ENCODE peak calls at places on chromosomes 13 and 19, in seven cellular contexts. N is body of pancreas, Y is GM10248, W is left ventricle myocardium inferior, R is cardiac fibroblast, D is astrocyte of the spinal cord, Z is ovary. V is an unnamed sample.

GRCh38 chr13:110382229-110382628 is 75.1 kb downstream of the COL4A2 start:
- DNase-seq in N (no peak), Y (no peak), W (no peak), R (peak; percentile 85), D (peak; percentile 87), Z (no peak), V (no peak)

GRCh38 chr13:60260440-60260839 is 96.7 kb upstream of the DIAPH3 start:
- DNase-seq in N (no peak), Y (no peak), W (no peak), R (no peak), D (no peak), Z (no peak), V (no peak)

GRCh38 chr13:95862401-95862800 is 185.5 kb downstream of the DNAJC3 start:
- DNase-seq in N (no peak), Y (no peak), W (no peak), R (no peak), D (no peak), Z (no peak), V (no peak)

GRCh38 chr13:75365724-75366173 is 116.2 kb downstream of the TBC1D4 start:
- DNase-seq in N (no peak), Y (peak; percentile 52), W (no peak), R (peak; percentile 46), D (peak; percentile 84), Z (no peak), V (peak; percentile 64)

GRCh38 chr19:44603201-44603945 is 10.0 kb upstream of the IGSF23 start:
- DNase-seq in N (no peak), Y (no peak), W (no peak), R (peak; percentile 85), D (peak; percentile 73), Z (no peak), V (no peak)

GRCh38 chr19:40253611-40254092 is 27.2 kb upstream of the CCNP start:
- DNase-seq in N (no peak), Y (no peak), W (no peak), R (no peak), D (no peak), Z (no peak), V (no peak)

GRCh38 chr19:5910638-5910907 is 3.5 kb upstream of the CAPS start:
- DNase-seq in N (no peak), Y (no peak), W (no peak), R (no peak), D (no peak), Z (no peak), V (no peak)

GRCh38 chr19:17687141-17687856 is 855 bp downstream of the UNC13A start:
- DNase-seq in N (no peak), Y (no peak), W (no peak), R (no peak), D (no peak), Z (no peak), V (peak; percentile 40)

GRCh38 chr13:76043882-76044281 is 407.8 kb downstream of the LMO7 start:
- DNase-seq in N (no peak), Y (no peak), W (no peak), R (no peak), D (no peak), Z (no peak), V (no peak)

GRCh38 chr13:52447354-52447753 is 3.1 kb downstream of the VPS36 start:
- DNase-seq in N (no peak), Y (no peak), W (no peak), R (no peak), D (no peak), Z (no peak), V (no peak)

GRCh38 chr19:13060233-13060963 is 42.3 kb downstream of the LYL1 start:
- DNase-seq in N (peak; percentile 39), Y (no peak), W (peak; percentile 64), R (peak; percentile 41), D (no peak), Z (peak; percentile 54), V (no peak)

GRCh38 chr13:106530907-106531520 is 4.4 kb downstream of the EFNB2 start:
- DNase-seq in N (no peak), Y (no peak), W (no peak), R (no peak), D (peak; percentile 31), Z (no peak), V (no peak)

GRCh38 chr19:39144487-39145071 is 19.0 kb downstream of the PAK4 start:
- DNase-seq in N (no peak), Y (no peak), W (no peak), R (peak; percentile 61), D (peak; percentile 31), Z (no peak), V (no peak)

GRCh38 chr13:38872693-38873092 is 117.9 kb downstream of the STOML3 start:
- DNase-seq in N (peak; percentile 62), Y (peak; percentile 31), W (no peak), R (peak; percentile 46), D (peak; percentile 64), Z (peak; percentile 28), V (peak; percentile 26)

GRCh38 chr19:32313866-32314265 is 31.5 kb upstream of the ZNF507 start:
- DNase-seq in N (no peak), Y (peak; percentile 4), W (no peak), R (peak; percentile 5), D (no peak), Z (no peak), V (no peak)

GRCh38 chr19:13149628-13150186 is 468 bp downstream of the STX10 start:
- DNase-seq in N (peak; percentile 63), Y (no peak), W (peak; percentile 44), R (peak; percentile 53), D (peak; percentile 47), Z (peak; percentile 61), V (no peak)

GRCh38 chr19:610071-610800 is 20.6 kb downstream of the HCN2 start:
- DNase-seq in N (no peak), Y (no peak), W (no peak), R (no peak), D (peak; percentile 43), Z (no peak), V (no peak)

GRCh38 chr13:23772717-23773116 is 116.5 kb downstream of the MIPEP start:
- DNase-seq in N (no peak), Y (no peak), W (no peak), R (no peak), D (no peak), Z (no peak), V (no peak)

GRCh38 chr13:23771966-23772365 is 117.2 kb downstream of the MIPEP start:
- DNase-seq in N (no peak), Y (no peak), W (no peak), R (no peak), D (no peak), Z (no peak), V (no peak)

GRCh38 chr13:23767806-23768205 is 121.4 kb downstream of the MIPEP start:
- DNase-seq in N (no peak), Y (no peak), W (no peak), R (no peak), D (no peak), Z (no peak), V (no peak)

GRCh38 chr13:23766939-23767338 is 122.3 kb downstream of the MIPEP start:
- DNase-seq in N (no peak), Y (no peak), W (no peak), R (no peak), D (no peak), Z (no peak), V (no peak)

DNA sequence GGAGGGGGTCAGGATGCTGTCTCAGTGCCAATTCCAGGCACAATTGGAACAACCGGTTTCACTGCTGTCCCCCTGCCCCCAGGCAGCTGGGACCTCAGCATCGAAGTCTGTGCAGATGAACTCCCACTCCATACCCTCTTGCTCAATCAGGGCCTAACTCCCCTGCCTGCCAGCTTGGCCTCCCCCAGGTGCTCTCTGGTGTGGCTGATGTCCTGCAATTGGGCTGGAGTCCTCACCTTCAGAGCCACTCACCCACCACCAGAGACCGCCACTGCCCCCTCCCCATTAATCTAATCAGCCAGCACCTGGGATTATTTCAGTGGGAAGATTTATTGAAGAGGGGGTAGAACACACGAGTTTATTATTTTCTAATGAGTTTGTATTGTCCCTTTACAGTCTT is 118.8 kb downstream of the MIPEP start:
- DNase-seq in N (no peak), Y (no peak), W (no peak), R (no peak), D (no peak), Z (no peak), V (no peak)
- TF ChIP-seq CTCF in N (no peak), Y (no peak), W (no peak), R (no peak), D (no peak), Z (no peak), V (no peak)

GRCh38 chr19:30873691-30874090 is 475.5 kb downstream of the TSHZ3 start:
- DNase-seq in N (no peak), Y (no peak), W (no peak), R (no peak), D (no peak), Z (no peak), V (no peak)
- TF ChIP-seq CTCF in N (no peak), Y (no peak), W (no peak), R (no peak), D (no peak), Z (no peak), V (no peak)

DNA sequence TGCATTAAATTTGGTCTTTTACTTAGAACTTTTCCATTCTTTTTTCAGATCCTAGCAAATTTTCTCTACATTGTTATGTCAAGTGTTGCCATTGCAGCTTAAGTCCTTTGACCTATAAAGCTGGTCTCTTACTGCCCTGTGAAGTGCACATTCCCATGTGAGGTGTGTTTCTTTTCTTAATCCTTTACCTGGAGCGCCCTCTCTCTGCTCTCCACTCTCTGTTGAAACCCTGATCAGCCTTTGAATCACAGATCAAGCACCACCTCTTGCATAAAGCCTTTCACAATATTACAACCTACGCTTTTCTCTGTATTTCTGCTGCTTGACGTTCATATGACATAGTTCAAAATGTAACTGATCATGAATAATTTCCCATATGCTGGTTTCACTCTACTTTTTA is 84.8 kb downstream of the PCDH17 start:
- DNase-seq in N (no peak), Y (no peak), W (no peak), R (no peak), D (no peak), Z (no peak), V (no peak)
- TF ChIP-seq CTCF in N (peak; percentile 18), Y (peak; percentile 6), W (no peak), R (no peak), D (no peak), Z (no peak), V (no peak)

DNA sequence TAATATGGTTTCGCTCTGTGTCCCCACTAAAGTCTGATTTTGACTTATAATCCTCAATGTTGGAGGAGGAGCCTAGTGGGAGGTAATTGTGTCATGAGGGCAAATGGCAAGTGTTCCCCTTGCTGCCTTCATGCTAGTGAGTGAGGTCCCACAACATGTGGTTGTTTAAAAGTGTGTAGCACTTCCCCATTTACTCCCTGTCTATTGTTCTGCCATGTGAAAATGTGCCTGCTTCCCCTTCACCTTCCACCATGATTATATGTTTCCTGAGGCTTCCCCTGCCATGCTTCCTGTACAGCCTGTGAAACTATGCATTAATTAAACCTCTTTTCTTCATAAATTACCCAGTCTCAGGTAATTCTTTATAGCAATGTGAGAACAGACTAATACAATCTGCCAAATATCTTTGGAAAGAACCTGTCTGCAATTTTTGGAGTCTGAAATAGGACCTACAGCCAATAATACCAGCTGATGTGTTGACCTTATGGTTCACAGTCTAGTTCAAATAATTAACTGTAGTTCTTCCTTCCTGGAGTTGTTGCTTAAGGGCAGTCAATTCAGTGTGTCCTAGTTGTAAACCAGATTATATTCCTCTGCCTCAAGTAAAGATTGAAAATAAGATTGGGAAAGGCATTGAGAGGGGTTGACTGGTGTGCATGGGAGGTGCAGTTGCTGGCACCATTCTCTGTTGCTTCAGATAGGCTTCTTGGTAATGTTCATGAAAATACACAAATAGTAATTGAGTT is 1442.9 kb downstream of the SLITRK1 start:
- DNase-seq in N (no peak), Y (no peak), W (no peak), R (no peak), D (no peak), Z (no peak), V (no peak)
- TF ChIP-seq CTCF in N (no peak), Y (no peak), W (no peak), R (no peak), D (no peak), Z (no peak), V (no peak)

V was measured in GM20000.